ENCODE peak calls at places on chromosome 21, in four cellular contexts. E is PC-3, X is GM23338, J is neural progenitor cell. Q is an unnamed sample.
A peak's percentile ranks its signal among the peaks of the same experiment; 100 is the strongest.

GRCh38 chr21:31335957-31336738 is 7.9 kb downstream of the TIAM1 start:
- DNase-seq in E (peak; percentile 96), X (no peak), J (no peak), Q (no peak)

GRCh38 chr21:39444406-39445145 is 1.0 kb downstream of the LCA5L start:
- DNase-seq in E (peak; percentile 10), X (peak; percentile 51), J (peak; percentile 64), Q (no peak)

GRCh38 chr21:15826147-15826780 is 96.5 kb downstream of the USP25 start:
- DNase-seq in E (peak; percentile 84), X (peak; percentile 81), J (peak; percentile 52), Q (no peak)

GRCh38 chr21:28776251-28776650 is 216.4 kb downstream of the LTN1 start:
- DNase-seq in E (peak; percentile 21), X (no peak), J (no peak), Q (no peak)

GRCh38 chr21:16773206-16773605 is 739.6 kb upstream of the CXADR start:
- DNase-seq in E (no peak), X (no peak), J (no peak), Q (no peak)

GRCh38 chr21:46616656-46617055 is 11.8 kb upstream of the S100B start:
- DNase-seq in E (no peak), X (no peak), J (no peak), Q (no peak)

GRCh38 chr21:15732290-15732995 is 2.7 kb downstream of the USP25 start:
- DNase-seq in E (peak; percentile 66), X (no peak), J (no peak), Q (peak; percentile 72)

GRCh38 chr21:43639470-43640178 is 19.7 kb downstream of the HSF2BP start:
- DNase-seq in E (peak; percentile 59), X (no peak), J (no peak), Q (peak; percentile 78)

GRCh38 chr21:38984982-38985422 is 179.3 kb downstream of the ETS2 start:
- DNase-seq in E (no peak), X (no peak), J (no peak), Q (no peak)

GRCh38 chr21:45709696-45710268 is 66.3 kb downstream of the PCBP3 start:
- DNase-seq in E (peak; percentile 3), X (no peak), J (no peak), Q (no peak)

GRCh38 chr21:38277501-38278111 is 20.8 kb downstream of the KCNJ15 start:
- DNase-seq in E (peak; percentile 95), X (no peak), J (no peak), Q (no peak)

GRCh38 chr21:44996501-44996921 is 56.7 kb downstream of the SLX9 start:
- DNase-seq in E (no peak), X (no peak), J (no peak), Q (no peak)

GRCh38 chr21:14533555-14534400 is 12.3 kb downstream of the SAMSN1 start:
- DNase-seq in E (peak; percentile 94), X (no peak), J (no peak), Q (peak; percentile 39)

GRCh38 chr21:27145134-27145798 is 178.4 kb upstream of the ADAMTS5 start:
- DNase-seq in E (no peak), X (no peak), J (no peak), Q (no peak)

GRCh38 chr21:39103689-39104088 is 79.6 kb downstream of the PSMG1 start:
- DNase-seq in E (no peak), X (no peak), J (no peak), Q (no peak)

GRCh38 chr21:45552696-45553391 is 10.6 kb upstream of the SLC19A1 start:
- DNase-seq in E (no peak), X (no peak), J (no peak), Q (no peak)

GRCh38 chr21:46000182-46000730 is 18.7 kb downstream of the COL6A1 start:
- DNase-seq in E (no peak), X (no peak), J (no peak), Q (no peak)

GRCh38 chr21:17925900-17926299 is 106.7 kb upstream of the C21orf91 start:
- DNase-seq in E (peak; percentile 50), X (peak; percentile 43), J (peak; percentile 27), Q (no peak)

GRCh38 chr21:14119038-14119437 is 91.7 kb downstream of the LIPI start:
- DNase-seq in E (no peak), X (peak; percentile 79), J (peak; percentile 40), Q (peak; percentile 37)

GRCh38 chr21:20570824-20571232 is 427.4 kb upstream of the NCAM2 start:
- DNase-seq in E (peak; percentile 22), X (peak; percentile 90), J (peak; percentile 78), Q (no peak)

GRCh38 chr21:19256934-19257660 is 853.5 kb upstream of the TMPRSS15 start:
- DNase-seq in E (no peak), X (peak; percentile 38), J (peak; percentile 13), Q (no peak)

GRCh38 chr21:36859744-36860501 is 106.5 kb downstream of the HLCS start:
- DNase-seq in E (peak; percentile 93), X (peak; percentile 79), J (no peak), Q (peak; percentile 68)

GRCh38 chr21:46411236-46411635 is 47.5 kb upstream of the DIP2A start:
- DNase-seq in E (no peak), X (no peak), J (peak; percentile 16), Q (no peak)

GRCh38 chr21:28516996-28517592 is 475.6 kb downstream of the LTN1 start:
- DNase-seq in E (peak; percentile 77), X (peak; percentile 92), J (peak; percentile 90), Q (peak; percentile 28)

GRCh38 chr21:39007532-39007931 is 175.7 kb downstream of the PSMG1 start:
- DNase-seq in E (peak; percentile 40), X (no peak), J (no peak), Q (peak; percentile 38)

GRCh38 chr21:45354970-45355369 is 50.0 kb upstream of the COL18A1 start:
- DNase-seq in E (peak; percentile 20), X (no peak), J (no peak), Q (no peak)

GRCh38 chr21:15289896-15290841 is 225.4 kb upstream of the NRIP1 start:
- DNase-seq in E (no peak), X (peak; percentile 86), J (peak; percentile 87), Q (no peak)

GRCh38 chr21:20968391-20968790 is 29.8 kb upstream of the NCAM2 start:
- DNase-seq in E (no peak), X (no peak), J (no peak), Q (no peak)

GRCh38 chr21:37547615-37547975 is 181.0 kb downstream of the DYRK1A start:
- DNase-seq in E (no peak), X (no peak), J (no peak), Q (no peak)

DNA sequence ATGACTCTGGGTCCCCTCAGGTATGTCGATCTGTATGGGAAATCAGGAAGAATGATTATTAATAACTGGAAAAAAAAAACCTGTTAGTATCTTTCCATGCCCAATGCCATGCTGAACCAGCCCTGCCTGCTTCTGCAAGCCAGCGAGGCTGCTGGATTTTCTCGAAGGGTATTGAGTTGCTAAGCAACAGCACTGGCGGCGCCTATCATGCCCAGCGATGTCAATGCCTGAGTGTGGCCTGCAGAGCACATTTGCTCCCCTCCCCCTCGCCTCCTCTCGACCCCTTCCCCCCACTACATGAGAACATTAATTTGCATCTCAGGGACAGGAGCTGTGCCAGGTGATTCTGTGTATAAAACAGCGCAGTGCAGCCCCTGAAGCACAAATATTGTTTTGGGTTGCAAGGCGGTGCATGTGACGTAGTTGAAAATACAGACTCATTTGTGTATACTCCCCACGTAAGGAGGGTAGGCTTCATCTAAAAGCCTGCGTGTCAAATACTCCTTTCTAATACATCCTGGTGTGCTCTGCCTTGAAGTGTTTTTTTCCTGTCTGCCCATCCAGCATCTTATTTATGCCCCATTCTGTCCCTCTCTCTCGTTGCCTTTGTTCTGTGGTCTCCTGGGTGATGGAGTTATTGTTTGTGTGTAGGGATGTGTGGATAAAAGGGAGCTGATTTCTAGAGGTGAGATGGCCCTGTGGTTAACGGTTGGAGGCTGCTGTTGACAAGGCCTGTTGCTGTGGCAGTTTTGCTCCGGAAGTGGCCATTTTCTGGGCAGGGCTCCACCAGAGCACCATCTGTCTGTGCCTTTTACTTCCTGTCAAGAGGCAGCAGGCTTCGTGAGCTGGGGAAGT is 32.7 kb upstream of the ATP5PO start:
- DNase-seq in E (peak; percentile 78), X (peak; percentile 94), J (peak; percentile 85), Q (no peak)
- H3K4me3 ChIP-seq in E (peak overlapping the region; percentile 61), X (peak overlapping the region; percentile 31), J (peak overlapping the region; percentile 22), Q (peak overlapping the region; percentile 40)

GRCh38 chr21:33075596-33076195 is 5.8 kb downstream of the OLIG1 start:
- DNase-seq in E (no peak), X (peak; percentile 17), J (peak; percentile 17), Q (no peak)
- TF ChIP-seq EZH2 in E (no peak), X (no peak), J (no peak), Q (no peak)

DNA sequence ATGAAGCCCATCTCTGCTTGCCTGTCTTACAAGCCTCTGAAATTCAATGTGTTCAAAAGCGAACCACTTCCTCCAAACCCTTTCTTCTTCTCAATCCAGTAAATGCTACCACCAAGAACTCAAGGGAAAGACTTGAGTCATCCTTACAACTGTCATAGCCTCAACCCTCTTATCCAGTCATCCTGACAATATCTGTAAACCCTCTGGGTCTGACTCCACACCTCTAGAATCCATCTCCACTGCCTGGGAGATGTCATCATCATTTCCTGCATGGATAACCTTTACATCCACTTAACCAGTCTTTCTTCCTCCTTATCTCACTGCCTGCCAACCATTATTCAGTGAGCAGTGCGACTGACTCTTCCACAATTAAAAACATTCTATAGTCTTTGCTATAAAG is 441.1 kb downstream of the SETD4 start:
- DNase-seq in E (peak; percentile 81), X (no peak), J (no peak), Q (peak; percentile 73)
- H3K4me3 ChIP-seq in E (no peak overlapping the region), X (no peak overlapping the region), J (no peak overlapping the region), Q (no peak overlapping the region)

GRCh38 chr21:41766051-41766882 is 585 bp downstream of the RIPK4 start:
- DNase-seq in E (no peak), X (no peak), J (peak; percentile 70), Q (no peak)
- TF ChIP-seq EZH2 in E (no peak), X (peak; percentile 45), J (peak; percentile 97), Q (no peak)

GRCh38 chr21:26125433-26126167 is 45.0 kb downstream of the APP start:
- DNase-seq in E (no peak), X (no peak), J (no peak), Q (no peak)

GRCh38 chr21:26127073-26127814 is 43.3 kb downstream of the APP start:
- DNase-seq in E (no peak), X (no peak), J (no peak), Q (no peak)

GRCh38 chr21:26130249-26130896 is 40.2 kb downstream of the APP start:
- DNase-seq in E (no peak), X (no peak), J (no peak), Q (no peak)

GRCh38 chr21:26126168-26126553 is 44.4 kb downstream of the APP start:
- DNase-seq in E (no peak), X (no peak), J (no peak), Q (no peak)

DNA sequence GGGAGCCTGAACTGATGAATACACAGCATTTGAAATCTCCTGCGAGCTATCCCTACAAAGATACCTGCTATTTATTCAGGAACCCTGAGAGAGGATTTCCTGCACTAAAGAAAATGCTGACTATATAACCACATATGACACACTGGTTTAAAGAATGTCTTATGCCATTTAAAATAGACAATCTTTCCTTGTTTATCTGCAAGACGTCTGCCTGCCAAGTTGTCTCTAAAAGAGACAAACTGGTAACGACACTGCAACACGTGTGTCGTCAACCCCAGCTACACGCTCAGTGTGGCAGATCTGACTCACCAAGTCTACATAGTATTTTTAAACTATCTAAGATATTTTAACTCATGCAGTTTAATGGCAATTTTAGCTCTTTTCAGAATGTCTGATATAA is 42.7 kb downstream of the APP start:
- DNase-seq in E (peak; percentile 46), X (no peak), J (no peak), Q (no peak)
- H3K4me3 ChIP-seq in E (no peak overlapping the region), X (no peak overlapping the region), J (no peak overlapping the region), Q (no peak overlapping the region)

Q was measured in PC-9.